ENCODE peak calls at places on chromosomes 13 and 19, in four cellular contexts. M is HepG2, Y is K562, X is GM12878. V is an unnamed sample.

GRCh38 chr13:44188257-44188656 is 185.4 kb upstream of the SERP2 start:
- DNase-seq in Y (no peak), M (no peak), X (no peak), V (no peak)

GRCh38 chr19:49451430-49452181 is at the start of gene PIH1D1:
- DNase-seq in M (peak; percentile 99), Y (peak; percentile 78), X (peak; percentile 99), V (peak; percentile 96)

GRCh38 chr13:22082437-22083100 is 411.7 kb downstream of the FGF9 start:
- DNase-seq in M (no peak), X (no peak), Y (no peak), V (no peak)

GRCh38 chr13:35781044-35781443 is 304.6 kb upstream of the MAB21L1 start:
- DNase-seq in Y (no peak), X (no peak), M (no peak), V (no peak)

GRCh38 chr19:34734601-34735103 is 609 bp downstream of the ZNF181 start:
- DNase-seq in M (no peak), Y (no peak), X (no peak), V (no peak)

GRCh38 chr19:49106648-49107135 is 7.5 kb upstream of the LIN7B start:
- DNase-seq in X (no peak), Y (no peak), M (peak; percentile 59), V (peak; percentile 83)

GRCh38 chr13:59701261-59701660 is 462.5 kb downstream of the DIAPH3 start:
- DNase-seq in Y (peak; percentile 6), X (no peak), M (peak; percentile 37), V (no peak)

GRCh38 chr13:62931901-62932883 is 1516.5 kb upstream of the PCDH20 start:
- DNase-seq in M (no peak), Y (no peak), X (no peak), V (no peak)

GRCh38 chr13:75326173-75327131 is 155.5 kb downstream of the TBC1D4 start:
- DNase-seq in M (no peak), Y (peak; percentile 41), X (no peak), V (no peak)

GRCh38 chr13:101988140-101988539 is 413.7 kb downstream of the FGF14 start:
- DNase-seq in X (no peak), Y (no peak), M (no peak), V (no peak)

GRCh38 chr13:80716610-80717081 is 375.7 kb upstream of the SPRY2 start:
- DNase-seq in Y (no peak), X (no peak), M (no peak), V (no peak)

GRCh38 chr19:32651729-32652140 is 23.2 kb downstream of the ANKRD27 start:
- DNase-seq in Y (no peak), M (no peak), X (no peak), V (peak; percentile 78)

GRCh38 chr19:33812388-33813330 is 16.0 kb downstream of the KCTD15 start:
- DNase-seq in Y (peak; percentile 8), X (no peak), M (no peak), V (no peak)

GRCh38 chr19:9362905-9363304 is at the start of gene ZNF177:
- DNase-seq in X (no peak), Y (peak; percentile 27), M (no peak), V (peak; percentile 17)

GRCh38 chr19:29549105-29550070 is 23.6 kb downstream of the VSTM2B start:
- DNase-seq in M (no peak), Y (no peak), X (no peak), V (no peak)

GRCh38 chr19:33440241-33440640 is 66.7 kb downstream of the CEBPG start:
- DNase-seq in X (no peak), M (no peak), Y (no peak), V (no peak)

GRCh38 chr13:44259045-44260042 is 114.3 kb upstream of the SERP2 start:
- DNase-seq in M (no peak), Y (peak; percentile 60), X (peak; percentile 47), V (no peak)

GRCh38 chr13:52749446-52749845 is 9.8 kb upstream of the CNMD start:
- DNase-seq in X (no peak), Y (no peak), M (no peak), V (no peak)
- TF ChIP-seq ATF3 in X (no peak), Y (no peak), M (no peak), V (no peak)

GRCh38 chr13:99199541-99200432 is 867 bp upstream of the UBAC2 start:
- DNase-seq in Y (peak; percentile 62), M (no peak), X (no peak), V (no peak)
- TF ChIP-seq USF2 in Y (no peak), M (no peak), X (no peak), V (no peak)

GRCh38 chr19:13579388-13580060 is 73.2 kb upstream of the CACNA1A start:
- DNase-seq in X (no peak), Y (peak; percentile 36), M (no peak), V (no peak)
- TF ChIP-seq NR2C2 in X (no peak), Y (no peak), M (no peak), V (no peak)

GRCh38 chr13:109761695-109762094 is 24.7 kb downstream of the IRS2 start:
- DNase-seq in Y (no peak), M (no peak), X (no peak), V (no peak)

GRCh38 chr13:109764045-109764444 is 22.3 kb downstream of the IRS2 start:
- DNase-seq in Y (no peak), X (no peak), M (no peak), V (no peak)

GRCh38 chr13:109762791-109763190 is 23.6 kb downstream of the IRS2 start:
- DNase-seq in X (no peak), M (no peak), Y (no peak), V (no peak)

GRCh38 chr13:109767023-109767422 is 19.4 kb downstream of the IRS2 start:
- DNase-seq in X (no peak), Y (no peak), M (no peak), V (no peak)

DNA sequence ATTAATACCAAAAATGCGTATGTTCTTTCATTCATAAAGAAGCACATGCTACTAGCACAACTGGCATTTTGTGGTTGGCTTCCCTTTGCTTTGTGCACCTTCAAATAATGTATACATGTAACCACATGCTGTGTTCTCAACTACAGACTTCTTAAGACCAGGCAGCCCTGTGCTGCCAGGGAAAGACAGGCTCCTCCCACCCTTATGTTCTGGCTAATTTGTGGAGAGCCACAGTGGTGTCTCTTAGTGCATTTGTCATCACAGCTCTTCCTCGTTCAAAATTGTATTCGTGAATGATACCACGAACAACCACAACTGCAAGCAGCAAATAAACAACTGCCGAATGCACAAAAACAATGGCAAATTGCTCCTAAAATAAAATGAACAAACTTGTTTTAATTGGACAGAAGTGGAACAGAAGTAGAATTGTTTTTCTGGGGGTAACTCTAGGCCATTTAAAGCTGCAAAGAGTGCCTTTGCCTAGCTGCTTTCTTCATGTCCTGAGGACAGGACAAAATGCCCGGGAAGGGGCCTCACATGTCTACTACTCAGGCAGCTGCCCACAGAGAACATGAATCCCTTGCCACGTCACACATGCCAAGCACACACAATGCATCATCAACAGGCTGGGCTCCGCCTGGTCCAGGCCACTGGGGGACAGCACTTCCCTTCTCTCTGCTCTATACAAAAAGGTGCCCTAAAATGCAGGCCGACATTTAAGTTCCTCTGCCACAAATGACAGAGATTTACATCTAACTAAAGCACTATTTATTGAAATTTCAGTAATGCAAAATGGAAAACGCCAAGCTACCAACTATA is 21.7 kb downstream of the IRS2 start:
- DNase-seq in Y (no peak), M (no peak), X (no peak), V (no peak)
- TF ChIP-seq ATF3 in Y (no peak), M (no peak), X (no peak), V (no peak)

GRCh38 chr19:18651738-18652137 is 14.9 kb downstream of the KLHL26 start:
- DNase-seq in M (no peak), Y (no peak), X (no peak), V (no peak)

GRCh38 chr19:18651300-18651699 is 14.5 kb downstream of the KLHL26 start:
- DNase-seq in X (no peak), M (no peak), Y (no peak), V (no peak)

GRCh38 chr19:18650048-18650435 is 13.2 kb downstream of the KLHL26 start:
- DNase-seq in M (no peak), Y (no peak), X (no peak), V (no peak)

GRCh38 chr19:18649371-18650047 is 12.7 kb downstream of the KLHL26 start:
- DNase-seq in M (no peak), X (no peak), Y (no peak), V (no peak)

DNA sequence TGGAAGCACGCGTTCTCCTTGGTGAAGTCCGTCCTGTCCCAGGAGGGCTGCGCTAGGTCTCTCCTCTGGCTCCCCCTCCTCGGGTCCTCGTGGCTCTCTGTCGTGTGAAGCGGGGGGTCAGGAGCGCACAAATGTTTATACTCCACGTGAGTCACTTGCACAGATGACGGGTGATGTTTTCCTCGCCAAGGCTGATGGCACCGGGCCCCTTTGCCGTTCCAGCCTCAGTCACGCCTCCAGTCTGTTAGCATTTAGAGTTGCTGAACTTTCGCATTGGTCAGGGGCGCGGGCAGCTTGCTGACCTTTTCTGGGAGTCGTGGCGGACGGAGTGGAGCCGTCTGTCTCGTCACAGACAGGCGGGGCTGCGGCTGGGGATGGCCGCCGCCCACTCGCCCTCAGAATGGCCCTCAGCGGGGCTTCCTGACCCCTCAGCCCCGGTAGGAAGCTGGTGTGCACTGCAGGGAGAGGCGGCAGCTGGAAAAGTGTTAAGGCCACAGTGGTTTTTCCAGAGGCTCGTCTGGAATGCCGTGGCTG is 13.7 kb downstream of the KLHL26 start:
- DNase-seq in M (no peak), Y (peak; percentile 62), X (no peak), V (no peak)
- TF ChIP-seq USF2 in M (no peak), Y (no peak), X (no peak), V (no peak)

DNA sequence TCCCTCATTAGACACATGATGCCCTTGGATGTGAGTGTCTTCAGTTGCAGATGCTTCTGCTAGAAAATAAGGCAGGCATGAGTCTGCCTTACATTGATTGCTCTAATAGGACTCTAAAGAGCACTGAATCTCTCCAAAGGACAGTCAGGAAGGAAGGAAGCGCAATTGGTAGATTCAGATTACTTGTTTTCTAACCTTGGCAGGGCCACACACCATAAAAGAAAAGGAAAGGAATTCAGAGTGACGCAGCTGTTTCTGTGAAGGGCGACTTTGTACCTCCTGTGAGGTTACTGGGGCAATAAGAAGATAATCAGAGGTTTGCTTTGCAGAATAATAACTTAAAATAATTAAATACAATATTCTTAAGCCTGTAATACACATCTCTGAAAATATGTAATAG is 48.0 kb downstream of the FRY start:
- DNase-seq in Y (no peak), M (no peak), X (no peak), V (no peak)
- TF ChIP-seq NR2C2 in Y (no peak), M (no peak), X (no peak), V (no peak)

GRCh38 chr13:94006271-94006670 is 473.2 kb downstream of the DCT start:
- DNase-seq in X (no peak), M (peak; percentile 3), Y (no peak), V (no peak)

GRCh38 chr13:94014461-94014860 is 465.0 kb downstream of the DCT start:
- DNase-seq in M (no peak), Y (no peak), X (no peak), V (no peak)

GRCh38 chr13:94007072-94007471 is 472.4 kb downstream of the DCT start:
- DNase-seq in Y (no peak), X (no peak), M (no peak), V (no peak)

GRCh38 chr13:94009696-94010095 is 469.8 kb downstream of the DCT start:
- DNase-seq in M (no peak), Y (no peak), X (no peak), V (no peak)
- TF ChIP-seq ATF3 in M (no peak), Y (no peak), X (no peak), V (no peak)

V was measured in WTC11.